ENCODE peak calls at places on chromosomes 3 and 15, in seven cellular contexts. U, H, L, M, F, R and C are unnamed samples.

GRCh38 chr3:187736418-187736871 is 8.8 kb downstream of the BCL6 start:
- DNase-seq in U (no peak), H (no peak), L (no peak), M (no peak), F (peak), R (peak), C (no peak)

GRCh38 chr3:53156368-53156834 is 4.6 kb upstream of the PRKCD start:
- DNase-seq in U (no peak), H (no peak), L (no peak), M (peak), F (no peak), R (no peak), C (no peak)

GRCh38 chr15:25939122-25939521 is 76.0 kb upstream of the ATP10A start:
- DNase-seq in U (no peak), H (peak), L (no peak), M (no peak), F (no peak), R (no peak), C (no peak)

GRCh38 chr3:156051651-156052050 is 68.7 kb upstream of the KCNAB1 start:
- DNase-seq in U (no peak), H (no peak), L (no peak), M (no peak), F (no peak), R (no peak), C (no peak)

GRCh38 chr3:129599607-129600006 is 6.9 kb downstream of the PLXND1 start:
- DNase-seq in U (no peak), H (no peak), L (no peak), M (no peak), F (peak), R (peak), C (no peak)

GRCh38 chr3:172076212-172076611 is 36.8 kb downstream of the FNDC3B start:
- DNase-seq in U (no peak), H (no peak), L (no peak), M (no peak), F (no peak), R (no peak), C (no peak)

GRCh38 chr15:90097475-90097874 is 4.8 kb downstream of the IDH2 start:
- DNase-seq in U (no peak), H (no peak), L (peak), M (no peak), F (no peak), R (peak), C (no peak)

GRCh38 chr3:190496859-190497258 is 17.0 kb upstream of the IL1RAP start:
- DNase-seq in U (no peak), H (no peak), L (no peak), M (no peak), F (no peak), R (no peak), C (no peak)

GRCh38 chr15:92928351-92928750 is 28.2 kb downstream of the CHD2 start:
- DNase-seq in U (no peak), H (no peak), L (no peak), M (no peak), F (no peak), R (no peak), C (no peak)

GRCh38 chr3:86938706-86939105 is 52.2 kb downstream of the VGLL3 start:
- DNase-seq in U (no peak), H (no peak), L (no peak), M (no peak), F (no peak), R (no peak), C (no peak)

GRCh38 chr15:47987908-47988532 is 132.8 kb upstream of the SLC24A5 start:
- DNase-seq in U (no peak), H (no peak), L (peak), M (no peak), F (peak), R (peak), C (peak)

GRCh38 chr3:58383904-58384303 is 49.7 kb downstream of the PDHB start:
- DNase-seq in U (no peak), H (no peak), L (no peak), M (no peak), F (peak), R (peak), C (no peak)

GRCh38 chr15:83061680-83062079 is 5.4 kb downstream of the BTBD1 start:
- DNase-seq in U (no peak), H (no peak), L (no peak), M (no peak), F (no peak), R (no peak), C (no peak)

GRCh38 chr3:133413166-133414020 is 13.5 kb downstream of the BFSP2 start:
- DNase-seq in U (no peak), H (no peak), L (no peak), M (no peak), F (peak), R (peak), C (peak)

GRCh38 chr3:49712631-49713317 is 6.7 kb downstream of the AMIGO3 start:
- DNase-seq in U (no peak), H (no peak), L (no peak), M (no peak), F (no peak), R (peak), C (no peak)

GRCh38 chr3:125357032-125357658 is 18.0 kb downstream of the ZNF148 start:
- DNase-seq in U (peak), H (peak), L (peak), M (no peak), F (peak), R (peak), C (no peak)

GRCh38 chr15:62901916-62902554 is 140.5 kb upstream of the TPM1 start:
- DNase-seq in U (no peak), H (no peak), L (no peak), M (no peak), F (no peak), R (peak), C (peak)

GRCh38 chr3:63450634-63451363 is 172.7 kb downstream of the SYNPR start:
- DNase-seq in U (no peak), H (no peak), L (no peak), M (no peak), F (no peak), R (no peak), C (no peak)

GRCh38 chr3:49387721-49388120 is 24.1 kb downstream of the RHOA start:
- DNase-seq in U (no peak), H (no peak), L (no peak), M (no peak), F (no peak), R (no peak), C (no peak)

GRCh38 chr3:124395165-124395564 is 335.1 kb upstream of the UMPS start:
- DNase-seq in U (no peak), H (no peak), L (no peak), M (no peak), F (no peak), R (no peak), C (no peak)

GRCh38 chr3:120284702-120285507 is at the start of gene GPR156:
- DNase-seq in U (no peak), H (no peak), L (peak), M (no peak), F (peak), R (no peak), C (no peak)

GRCh38 chr3:11452988-11453847 is 181.0 kb downstream of the ATG7 start:
- DNase-seq in U (no peak), H (no peak), L (no peak), M (no peak), F (peak), R (peak), C (peak)

GRCh38 chr3:170907519-170908234 is 760 bp downstream of the EIF5A2 start:
- DNase-seq in U (no peak), H (no peak), L (peak), M (no peak), F (peak), R (peak), C (no peak)

GRCh38 chr15:54582863-54583643 is 604.8 kb downstream of the UNC13C start:
- DNase-seq in U (no peak), H (no peak), L (no peak), M (no peak), F (no peak), R (no peak), C (no peak)

GRCh38 chr3:12227833-12228232 is 61.0 kb upstream of the PPARG start:
- DNase-seq in U (no peak), H (no peak), L (no peak), M (no peak), F (peak), R (peak), C (no peak)

GRCh38 chr3:34863485-34863884 is 775.8 kb upstream of the ARPP21 start:
- DNase-seq in U (no peak), H (no peak), L (no peak), M (no peak), F (no peak), R (no peak), C (no peak)